ENCODE peak calls at places on chromosome 7, in ten cellular contexts. M, Q, Y, B, V, U, G, Z, I and D are unnamed samples.

GRCh38 chr7:71937840-71938371 is 474.2 kb downstream of the CALN1 start:
- DNase-seq in M (no peak), Q (no peak), Y (no peak), B (no peak), V (no peak), U (no peak), G (no peak), Z (no peak), I (no peak), D (no peak)

GRCh38 chr7:127119517-127119916 is 133.2 kb downstream of the GRM8 start:
- DNase-seq in M (no peak), Q (no peak), Y (no peak), B (no peak), V (no peak), U (no peak), G (no peak), Z (no peak), I (no peak), D (no peak)

GRCh38 chr7:49638166-49638565 is 135.3 kb upstream of the VWC2 start:
- DNase-seq in M (no peak), Q (no peak), Y (no peak), B (no peak), V (no peak), U (no peak), G (no peak), Z (no peak), I (no peak), D (no peak)

GRCh38 chr7:112104153-112104552 is 102.0 kb downstream of the DOCK4 start:
- DNase-seq in M (no peak), Q (no peak), Y (peak), B (no peak), V (no peak), U (no peak), G (no peak), Z (no peak), I (no peak), D (no peak)

GRCh38 chr7:123204206-123204835 is 4.6 kb upstream of the SLC13A1 start:
- DNase-seq in M (no peak), Q (no peak), Y (no peak), B (no peak), V (no peak), U (no peak), G (no peak), Z (no peak), I (no peak), D (no peak)

GRCh38 chr7:138981332-138982203 is at the start of gene KIAA1549:
- DNase-seq in M (peak), Q (peak), Y (peak), B (peak), V (peak), U (peak), G (peak), Z (peak), I (peak), D (no peak)

GRCh38 chr7:51311166-51311565 is 5.4 kb downstream of the COBL start:
- DNase-seq in M (no peak), Q (no peak), Y (no peak), B (no peak), V (no peak), U (no peak), G (no peak), Z (no peak), I (no peak), D (no peak)

GRCh38 chr7:155187061-155187785 is 110.5 kb upstream of the INSIG1 start:
- DNase-seq in M (no peak), Q (no peak), Y (no peak), B (no peak), V (no peak), U (no peak), G (no peak), Z (no peak), I (no peak), D (no peak)

GRCh38 chr7:152313879-152314604 is 121.8 kb downstream of the KMT2C start:
- DNase-seq in M (no peak), Q (peak), Y (peak), B (peak), V (no peak), U (peak), G (no peak), Z (peak), I (peak), D (no peak)

GRCh38 chr7:12670071-12670729 is 17.2 kb upstream of the ARL4A start:
- DNase-seq in M (no peak), Q (no peak), Y (peak), B (no peak), V (no peak), U (peak), G (no peak), Z (peak), I (peak), D (no peak)

GRCh38 chr7:28364082-28364481 is 48.2 kb upstream of the CREB5 start:
- DNase-seq in M (no peak), Q (no peak), Y (peak), B (peak), V (no peak), U (no peak), G (no peak), Z (no peak), I (no peak), D (no peak)

GRCh38 chr7:154984601-154985188 is 18.2 kb downstream of the PAXIP1 start:
- DNase-seq in M (no peak), Q (no peak), Y (peak), B (no peak), V (no peak), U (no peak), G (no peak), Z (peak), I (no peak), D (no peak)

GRCh38 chr7:36132025-36132424 is 21.0 kb upstream of the EEPD1 start:
- DNase-seq in M (no peak), Q (no peak), Y (no peak), B (no peak), V (no peak), U (no peak), G (no peak), Z (no peak), I (no peak), D (no peak)

GRCh38 chr7:76394962-76395361 is 14.5 kb downstream of the SSC4D start:
- DNase-seq in M (peak), Q (no peak), Y (no peak), B (no peak), V (no peak), U (peak), G (no peak), Z (peak), I (no peak), D (no peak)

GRCh38 chr7:94039368-94040065 is 35.4 kb upstream of the BET1 start:
- DNase-seq in M (no peak), Q (no peak), Y (no peak), B (no peak), V (no peak), U (no peak), G (no peak), Z (no peak), I (no peak), D (no peak)

GRCh38 chr7:136072447-136072846 is 95.3 kb upstream of the MTPN start:
- DNase-seq in M (no peak), Q (no peak), Y (no peak), B (no peak), V (no peak), U (no peak), G (no peak), Z (no peak), I (no peak), D (no peak)

GRCh38 chr7:143362126-143362961 is at the start of gene FAM131B:
- DNase-seq in M (peak), Q (no peak), Y (no peak), B (no peak), V (peak), U (no peak), G (no peak), Z (no peak), I (no peak), D (no peak)

GRCh38 chr7:16754869-16755317 is 1.3 kb downstream of the TSPAN13 start:
- DNase-seq in M (no peak), Q (no peak), Y (no peak), B (peak), V (no peak), U (peak), G (no peak), Z (no peak), I (no peak), D (no peak)

GRCh38 chr7:139650429-139651100 is 127.1 kb downstream of the CLEC2L start:
- DNase-seq in M (no peak), Q (no peak), Y (no peak), B (peak), V (no peak), U (no peak), G (no peak), Z (no peak), I (no peak), D (no peak)

GRCh38 chr7:131502810-131503545 is 53.5 kb downstream of the PODXL start:
- DNase-seq in M (no peak), Q (peak), Y (peak), B (peak), V (no peak), U (peak), G (peak), Z (peak), I (no peak), D (no peak)

GRCh38 chr7:139589474-139589873 is 66.0 kb downstream of the CLEC2L start:
- DNase-seq in M (no peak), Q (no peak), Y (peak), B (no peak), V (no peak), U (peak), G (no peak), Z (no peak), I (no peak), D (no peak)

GRCh38 chr7:37674534-37674933 is 9.0 kb upstream of the GPR141 start:
- DNase-seq in M (no peak), Q (no peak), Y (no peak), B (no peak), V (no peak), U (no peak), G (no peak), Z (no peak), I (no peak), D (no peak)

GRCh38 chr7:156616269-156617202 is 24.0 kb upstream of the RNF32 start:
- DNase-seq in M (peak), Q (no peak), Y (no peak), B (no peak), V (no peak), U (no peak), G (no peak), Z (no peak), I (no peak), D (no peak)

GRCh38 chr7:138608292-138608691 is 92.9 kb downstream of the SVOPL start:
- DNase-seq in M (peak), Q (no peak), Y (peak), B (no peak), V (no peak), U (peak), G (no peak), Z (peak), I (no peak), D (no peak)

GRCh38 chr7:1611708-1612241 is 41.9 kb upstream of the PSMG3 start:
- DNase-seq in M (peak), Q (no peak), Y (peak), B (peak), V (no peak), U (peak), G (no peak), Z (peak), I (peak), D (no peak)

GRCh38 chr7:28245108-28245868 is 64.7 kb upstream of the JAZF1 start:
- DNase-seq in M (no peak), Q (no peak), Y (no peak), B (no peak), V (no peak), U (no peak), G (no peak), Z (no peak), I (no peak), D (no peak)

GRCh38 chr7:139936760-139937310 is 107.8 kb downstream of the TBXAS1 start:
- DNase-seq in M (no peak), Q (peak), Y (peak), B (peak), V (no peak), U (peak), G (no peak), Z (peak), I (no peak), D (no peak)

GRCh38 chr7:47474937-47475879 is 106.7 kb downstream of the TNS3 start:
- DNase-seq in M (no peak), Q (peak), Y (peak), B (peak), V (peak), U (peak), G (peak), Z (peak), I (peak), D (peak)
- TF ChIP-seq CTCF in M (no peak), Q (peak), Y (no peak), B (no peak), V (peak), U (peak), G (peak), Z (no peak), I (peak), D (no peak)

DNA sequence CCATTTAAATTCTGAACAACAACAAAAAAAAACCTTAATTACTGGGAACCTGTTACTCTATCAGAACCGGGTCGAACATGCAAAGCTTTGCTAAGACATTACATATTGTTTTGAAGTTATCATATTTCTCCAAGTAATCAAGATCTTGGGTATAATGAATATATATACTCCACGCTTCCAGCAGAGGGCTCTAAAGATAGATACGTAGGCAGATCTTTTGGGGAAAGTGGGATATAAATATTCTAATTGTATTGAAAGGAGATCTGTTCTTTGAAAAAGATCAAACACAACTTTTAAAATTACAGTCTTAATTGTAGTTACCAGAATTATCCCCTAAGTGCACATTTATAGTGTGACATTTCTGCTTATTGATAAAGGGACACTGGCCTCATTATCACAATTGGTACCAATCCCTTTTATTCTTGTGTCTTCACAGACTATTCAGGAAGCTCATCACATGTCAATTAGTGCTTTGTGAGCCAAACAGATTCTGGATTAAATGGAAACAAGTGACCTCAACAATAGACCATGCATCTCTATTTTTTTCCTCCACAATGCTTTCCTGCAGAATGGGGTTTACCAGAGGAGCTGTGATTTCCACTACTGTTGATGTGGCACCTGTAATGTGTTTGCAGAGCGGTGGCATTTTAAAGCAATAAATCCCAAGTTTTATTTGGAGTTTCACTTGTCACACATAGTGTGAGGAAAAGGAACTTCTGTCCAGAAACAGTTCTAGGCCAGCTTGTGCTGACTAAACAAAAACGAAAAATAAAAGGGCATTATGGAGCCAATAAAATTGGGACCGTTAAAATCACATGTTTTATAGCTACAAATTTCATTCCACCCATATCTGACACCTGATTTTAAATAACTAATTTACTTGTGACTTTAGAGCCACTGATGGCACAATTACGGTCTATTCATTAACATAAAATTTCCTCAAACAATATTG is 122.4 kb downstream of the CTTNBP2 start:
- DNase-seq in M (no peak), Q (no peak), Y (peak), B (peak), V (no peak), U (peak), G (no peak), Z (peak), I (peak), D (no peak)
- TF ChIP-seq CTCF in M (peak), Q (peak), Y (peak), B (peak), V (peak), U (peak), G (peak), Z (peak), I (peak), D (no peak)

GRCh38 chr7:149006345-149006725 is 22.0 kb downstream of the PDIA4 start:
- DNase-seq in M (no peak), Q (no peak), Y (no peak), B (no peak), V (no peak), U (no peak), G (no peak), Z (no peak), I (no peak), D (no peak)
- TF ChIP-seq CTCF in M (no peak), Q (no peak), Y (no peak), B (no peak), V (no peak), U (no peak), G (no peak), Z (no peak), I (no peak), D (no peak)

DNA sequence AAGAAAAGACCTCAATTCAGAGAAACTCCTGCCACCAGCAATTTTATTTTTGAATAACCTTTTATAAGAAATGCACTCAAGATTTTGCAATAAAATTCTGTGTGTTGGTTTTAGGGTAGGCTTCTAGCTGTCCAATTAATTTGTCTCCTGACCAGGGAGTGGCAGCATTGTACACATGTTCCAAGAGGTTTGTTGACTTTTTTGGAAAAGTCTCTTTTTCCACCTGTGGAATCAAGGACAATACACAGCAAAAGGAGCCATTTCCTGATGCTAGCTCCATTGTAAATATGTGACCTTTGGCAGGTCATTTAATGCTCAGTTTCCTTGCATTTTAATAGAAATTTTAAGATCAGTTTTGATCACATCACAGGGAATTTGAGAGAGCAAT is 1.8 kb downstream of the GIMAP5 start:
- DNase-seq in M (no peak), Q (no peak), Y (no peak), B (no peak), V (no peak), U (no peak), G (no peak), Z (no peak), I (no peak), D (no peak)
- TF ChIP-seq CTCF in M (no peak), Q (no peak), Y (no peak), B (no peak), V (peak), U (no peak), G (no peak), Z (no peak), I (no peak), D (no peak)

GRCh38 chr7:30116771-30117170 is 18.0 kb upstream of the MTURN start:
- DNase-seq in M (peak), Q (no peak), Y (peak), B (no peak), V (no peak), U (peak), G (peak), Z (peak), I (no peak), D (no peak)
- TF ChIP-seq CTCF in M (no peak), Q (no peak), Y (no peak), B (no peak), V (no peak), U (no peak), G (no peak), Z (no peak), I (no peak), D (no peak)

GRCh38 chr7:134991469-134992339 is 5.4 kb downstream of the AGBL3 start:
- DNase-seq in M (no peak), Q (no peak), Y (no peak), B (no peak), V (no peak), U (no peak), G (no peak), Z (no peak), I (no peak), D (no peak)

GRCh38 chr7:134986363-134987231 is at the start of gene AGBL3:
- DNase-seq in M (peak), Q (peak), Y (peak), B (peak), V (peak), U (peak), G (peak), Z (peak), I (peak), D (peak)

GRCh38 chr7:134988161-134988560 is 1.9 kb downstream of the AGBL3 start:
- DNase-seq in M (no peak), Q (no peak), Y (no peak), B (no peak), V (no peak), U (no peak), G (no peak), Z (no peak), I (no peak), D (no peak)

GRCh38 chr7:134985894-134986362 is 380 bp upstream of the AGBL3 start:
- DNase-seq in M (no peak), Q (no peak), Y (no peak), B (no peak), V (no peak), U (no peak), G (no peak), Z (no peak), I (no peak), D (no peak)
- TF ChIP-seq CTCF in M (no peak), Q (no peak), Y (peak), B (no peak), V (no peak), U (no peak), G (no peak), Z (peak), I (no peak), D (no peak)